ENCODE peak calls at places on chromosome 11, in five cellular contexts. Y, T, C, G and D are unnamed samples.

GRCh38 chr11:118353084-118353710 is 6.2 kb upstream of the UBE4A start:
- DNase-seq in Y (no peak), T (no peak), C (no peak), G (no peak), D (no peak)

GRCh38 chr11:109241988-109242387 is 180.0 kb upstream of the C11orf87 start:
- DNase-seq in Y (no peak), T (no peak), C (no peak), G (no peak), D (no peak)

GRCh38 chr11:7905961-7906429 is 25.1 kb downstream of the OR10A6 start:
- DNase-seq in Y (no peak), T (no peak), C (no peak), G (peak), D (no peak)

GRCh38 chr11:12113294-12113693 is 2.9 kb downstream of the MICAL2 start:
- DNase-seq in Y (no peak), T (no peak), C (no peak), G (no peak), D (no peak)

GRCh38 chr11:80167766-80168165 is 726.9 kb upstream of the TENM4 start:
- DNase-seq in Y (no peak), T (no peak), C (no peak), G (peak), D (no peak)

GRCh38 chr11:124170801-124171586 is 12.2 kb upstream of the OR10D3 start:
- DNase-seq in Y (no peak), T (no peak), C (no peak), G (no peak), D (no peak)

GRCh38 chr11:76107946-76108345 is 98.4 kb downstream of the WNT11 start:
- DNase-seq in Y (no peak), T (no peak), C (no peak), G (no peak), D (no peak)

GRCh38 chr11:112453601-112454577 is 193.2 kb upstream of the PLET1 start:
- DNase-seq in Y (no peak), T (peak), C (peak), G (peak), D (peak)

GRCh38 chr11:15276616-15277015 is 161.9 kb downstream of the INSC start:
- DNase-seq in Y (no peak), T (peak), C (no peak), G (no peak), D (no peak)

DNA sequence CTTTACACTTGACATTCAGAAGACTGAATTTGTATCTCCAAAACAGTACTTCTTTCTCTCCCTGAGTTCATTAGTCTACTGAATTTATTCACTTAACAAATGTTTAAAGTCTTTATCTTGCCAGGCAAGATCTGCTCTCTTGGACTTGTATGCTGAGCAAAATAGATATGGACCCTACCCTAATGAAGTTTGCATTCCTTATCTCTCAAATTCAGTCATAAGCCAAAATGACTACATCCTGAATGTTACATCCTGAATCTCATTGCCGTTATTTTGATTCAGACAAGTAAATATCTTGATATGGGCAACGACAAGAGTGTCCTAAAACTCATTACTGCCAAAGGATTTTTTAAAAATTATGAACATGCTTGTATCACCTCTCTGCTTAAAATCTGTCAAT is 29.7 kb downstream of the FAR1 start:
- DNase-seq in Y (no peak), T (no peak), C (no peak), G (no peak), D (no peak)
- TF ChIP-seq ZNF274 in Y (no peak), T (no peak), C (no peak), G (no peak), D (no peak)

DNA sequence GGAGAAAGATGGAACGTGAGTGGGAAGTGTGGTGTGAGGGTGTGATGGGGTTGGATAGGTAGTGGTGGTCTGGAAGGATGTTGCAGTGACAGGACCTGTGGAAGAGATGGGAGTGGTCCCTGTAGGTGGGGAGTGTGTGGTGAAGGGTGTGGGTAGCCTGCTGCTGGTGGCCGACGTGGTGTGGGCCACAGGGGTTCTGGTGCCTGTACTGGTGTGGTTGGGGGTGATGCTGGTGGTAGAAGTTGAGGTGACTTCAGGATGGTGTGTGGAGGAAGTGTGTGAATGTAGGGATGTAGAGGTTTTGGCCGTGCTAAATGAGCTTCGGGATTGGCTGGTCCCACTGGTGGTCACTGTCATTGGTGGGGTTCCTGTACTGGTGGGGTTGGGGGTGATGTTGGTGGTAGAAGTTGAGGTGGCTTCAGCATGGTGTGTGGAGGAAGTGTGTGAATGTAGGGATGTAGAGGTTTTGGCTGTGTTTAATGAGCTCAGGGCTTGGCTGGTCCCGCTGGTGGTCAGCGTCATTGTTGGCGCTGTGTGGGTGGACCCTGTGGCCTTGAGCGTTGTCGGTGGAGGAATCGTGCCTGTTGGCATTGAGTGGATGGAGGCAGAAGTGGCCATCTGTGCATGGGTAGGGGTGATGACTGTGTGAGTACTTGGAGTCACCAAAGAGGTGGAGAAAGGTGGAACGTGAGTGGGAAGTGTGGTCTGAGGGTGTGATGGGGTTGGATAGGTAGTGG is 19.1 kb downstream of the MUC6 start:
- DNase-seq in Y (no peak), T (no peak), C (peak), G (no peak), D (no peak)
- TF ChIP-seq YY1 in Y (no peak), T (no peak), C (no peak), G (no peak), D (no peak)

GRCh38 chr11:72975778-72976520 is 161.7 kb downstream of the ATG16L2 start:
- DNase-seq in Y (no peak), T (no peak), C (peak), G (no peak), D (no peak)
- TF ChIP-seq ZNF274 in Y (no peak), T (no peak), C (no peak), G (no peak), D (no peak)

GRCh38 chr11:132943737-132944556 is 588.4 kb downstream of the OPCML start:
- DNase-seq in Y (no peak), T (no peak), C (no peak), G (no peak), D (peak)
- TF ChIP-seq YY1 in Y (no peak), T (no peak), C (no peak), G (no peak), D (no peak)

DNA sequence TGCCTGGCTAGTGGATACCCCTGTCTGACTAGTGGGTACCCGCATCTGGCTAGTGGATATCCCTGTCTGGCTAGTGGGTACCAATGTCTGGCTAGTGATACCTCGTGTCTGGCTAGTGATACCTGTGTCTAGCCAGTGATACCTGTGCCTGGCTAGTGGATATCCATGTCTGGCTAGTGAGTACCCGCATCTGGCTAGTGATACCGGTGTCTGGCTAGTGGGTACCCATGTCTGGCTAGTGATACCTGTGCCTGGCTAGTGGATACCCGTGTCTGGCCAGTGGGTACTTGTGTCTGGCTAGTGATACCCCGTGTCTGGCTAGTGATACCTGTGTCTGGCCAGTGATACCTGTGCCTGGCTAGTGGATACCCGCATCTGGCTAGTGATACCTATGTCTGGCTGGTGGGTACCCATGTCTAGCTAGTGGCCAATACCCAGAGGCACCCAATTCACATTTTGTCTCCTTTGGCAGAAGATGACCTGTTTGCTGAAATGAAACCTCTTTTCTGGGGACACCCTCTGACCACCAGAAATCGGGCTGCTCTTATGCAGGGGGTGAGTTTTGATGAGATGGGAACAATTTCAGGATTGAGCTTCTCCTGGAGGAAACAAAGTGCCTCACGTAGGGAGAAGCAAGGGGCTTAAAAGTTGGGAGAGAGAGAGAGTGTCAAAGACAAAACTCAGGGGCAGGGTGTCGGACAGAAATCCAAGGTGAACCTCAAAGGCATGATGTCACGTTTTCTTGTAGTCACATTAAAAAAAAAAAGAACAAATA is 63.4 kb downstream of the SMIM38 start:
- DNase-seq in Y (no peak), T (no peak), C (no peak), G (no peak), D (peak)
- TF ChIP-seq ZNF274 in Y (no peak), T (no peak), C (no peak), G (no peak), D (no peak)

GRCh38 chr11:121722431-121723256 is 269.9 kb upstream of the SORL1-AS1 start:
- DNase-seq in Y (no peak), T (no peak), C (peak), G (peak), D (peak)
- TF ChIP-seq YY1 in Y (no peak), T (no peak), C (no peak), G (no peak), D (no peak)

GRCh38 chr11:19530505-19530904 is 182.1 kb upstream of the NAV2 start:
- DNase-seq in Y (no peak), T (no peak), C (no peak), G (no peak), D (no peak)

GRCh38 chr11:19537803-19538453 is 174.7 kb upstream of the NAV2 start:
- DNase-seq in Y (no peak), T (no peak), C (no peak), G (no peak), D (no peak)

GRCh38 chr11:19539861-19540260 is 172.8 kb upstream of the NAV2 start:
- DNase-seq in Y (no peak), T (no peak), C (no peak), G (no peak), D (no peak)

DNA sequence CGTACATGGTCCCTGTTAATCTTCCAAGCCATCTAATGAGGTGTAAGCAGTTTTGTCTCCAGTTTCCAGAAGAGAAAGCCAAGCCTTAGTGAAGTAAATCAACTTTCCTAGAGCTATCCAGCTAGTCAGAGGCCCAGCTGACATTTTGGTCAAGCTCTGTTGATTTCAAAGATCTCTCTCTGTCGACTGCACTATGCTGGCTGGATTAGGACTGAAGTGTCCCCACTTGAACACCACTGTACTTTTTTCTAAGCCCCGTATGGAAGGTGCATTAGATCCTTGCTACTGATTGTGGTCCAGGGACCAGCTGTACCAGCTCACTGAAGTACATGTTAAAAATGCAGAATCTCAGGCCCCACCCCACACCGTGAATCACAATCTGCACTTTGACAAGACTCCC is 176.5 kb upstream of the NAV2 start:
- DNase-seq in Y (no peak), T (no peak), C (no peak), G (no peak), D (no peak)
- TF ChIP-seq ZNF274 in Y (no peak), T (no peak), C (no peak), G (no peak), D (no peak)

DNA sequence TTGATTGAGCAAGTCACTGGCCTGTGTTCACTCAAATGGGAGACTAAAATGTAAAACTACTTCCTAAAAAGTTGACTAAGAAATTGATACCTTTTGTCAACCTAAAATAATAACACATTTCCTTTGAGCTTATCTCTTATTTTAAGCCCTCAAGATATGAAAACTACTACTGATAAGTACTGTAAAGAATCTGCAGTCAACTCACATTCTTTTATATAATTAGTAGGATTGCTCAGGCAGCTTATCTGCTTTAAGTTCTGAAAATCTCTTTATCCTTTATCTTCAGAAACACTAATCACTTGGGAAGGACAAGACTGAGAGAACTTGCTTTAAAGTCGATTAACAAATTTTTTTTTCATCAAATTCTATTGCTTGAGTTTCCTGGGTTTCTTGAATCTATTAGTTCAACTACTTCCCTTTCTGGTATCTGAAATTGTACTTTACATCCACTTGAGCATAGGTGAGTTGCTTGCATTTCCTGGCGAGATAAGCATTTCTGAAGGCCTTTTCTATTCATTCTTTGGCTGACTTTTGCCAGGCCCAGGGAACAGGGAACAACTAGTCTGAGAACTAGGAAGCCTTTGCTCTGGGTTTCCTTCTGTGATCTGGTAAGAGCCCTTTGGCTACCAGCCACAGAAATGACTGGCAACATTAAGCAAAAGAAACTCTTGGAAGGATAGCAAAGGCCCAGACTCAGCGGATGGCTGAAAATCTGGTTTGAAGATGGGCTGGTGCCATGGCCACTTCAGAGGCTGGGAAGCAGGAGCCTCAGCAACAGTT is 19.3 kb upstream of the CSRP3 start:
- DNase-seq in Y (no peak), T (no peak), C (no peak), G (no peak), D (no peak)
- TF ChIP-seq YY1 in Y (no peak), T (no peak), C (no peak), G (no peak), D (no peak)

GRCh38 chr11:70544774-70545625 is 146.7 kb downstream of the CTTN start:
- DNase-seq in Y (no peak), T (no peak), C (no peak), G (peak), D (peak)
- TF ChIP-seq ZNF274 in Y (no peak), T (no peak), C (no peak), G (no peak), D (no peak)